ENCODE peak calls at places on chromosomes 1 and 21, in nine cellular contexts. One of them, this sample, is unnamed.

GRCh38 chr1:229058111-229058551 is 212.8 kb upstream of the RAB4A start:
- DNase-seq in H9: no peak
- DNase-seq in WTC11: no peak
- DNase-seq in colonic mucosa: no peak
- DNase-seq in GM23338: no peak
- DNase-seq in tibial nerve: no peak
- DNase-seq in thoracic aorta: no peak
- DNase-seq in IMR-90: no peak
- DNase-seq in BJ: no peak
- DNase-seq in this sample: no peak

GRCh38 chr21:45870421-45870820 is 111.1 kb upstream of the COL6A1 start:
- DNase-seq in thoracic aorta: no peak
- DNase-seq in IMR-90: no peak
- DNase-seq in H9: peak
- DNase-seq in WTC11: no peak
- DNase-seq in GM23338: no peak
- DNase-seq in colonic mucosa: no peak
- DNase-seq in BJ: no peak
- DNase-seq in tibial nerve: no peak
- DNase-seq in this sample: no peak

GRCh38 chr1:226697151-226697575 is 41.9 kb downstream of the ITPKB start:
- DNase-seq in IMR-90: peak
- DNase-seq in BJ: no peak
- DNase-seq in H9: no peak
- DNase-seq in WTC11: no peak
- DNase-seq in GM23338: no peak
- DNase-seq in thoracic aorta: no peak
- DNase-seq in colonic mucosa: no peak
- DNase-seq in tibial nerve: no peak
- DNase-seq in this sample: no peak

GRCh38 chr1:59391216-59392179 is 94.6 kb downstream of the FGGY start:
- DNase-seq in tibial nerve: no peak
- DNase-seq in GM23338: no peak
- DNase-seq in thoracic aorta: no peak
- DNase-seq in WTC11: no peak
- DNase-seq in IMR-90: no peak
- DNase-seq in colonic mucosa: no peak
- DNase-seq in BJ: no peak
- DNase-seq in H9: no peak
- DNase-seq in this sample: no peak

GRCh38 chr1:77847621-77848080 is 40.8 kb upstream of the NEXN start:
- DNase-seq in H9: no peak
- DNase-seq in WTC11: no peak
- DNase-seq in BJ: no peak
- DNase-seq in IMR-90: no peak
- DNase-seq in thoracic aorta: no peak
- DNase-seq in GM23338: no peak
- DNase-seq in colonic mucosa: no peak
- DNase-seq in tibial nerve: no peak
- DNase-seq in this sample: no peak

GRCh38 chr1:53195211-53195909 is 1.3 kb upstream of the CPT2 start:
- DNase-seq in tibial nerve: no peak
- DNase-seq in thoracic aorta: no peak
- DNase-seq in BJ: no peak
- DNase-seq in IMR-90: no peak
- DNase-seq in WTC11: no peak
- DNase-seq in H9: no peak
- DNase-seq in GM23338: no peak
- DNase-seq in colonic mucosa: no peak
- DNase-seq in this sample: no peak

GRCh38 chr1:91124290-91124975 is 102.6 kb upstream of the ZNF644 start:
- DNase-seq in tibial nerve: no peak
- DNase-seq in colonic mucosa: no peak
- DNase-seq in H9: no peak
- DNase-seq in GM23338: no peak
- DNase-seq in BJ: no peak
- DNase-seq in WTC11: no peak
- DNase-seq in IMR-90: no peak
- DNase-seq in thoracic aorta: no peak
- DNase-seq in this sample: no peak

GRCh38 chr1:33050221-33051076 is 13.8 kb upstream of the AK2 start:
- DNase-seq in IMR-90: peak
- DNase-seq in colonic mucosa: no peak
- DNase-seq in BJ: peak
- DNase-seq in H9: no peak
- DNase-seq in tibial nerve: no peak
- DNase-seq in WTC11: peak
- DNase-seq in thoracic aorta: no peak
- DNase-seq in GM23338: peak
- DNase-seq in this sample: no peak

GRCh38 chr1:35031103-35031452 is 667 bp downstream of the ZMYM6 start:
- DNase-seq in WTC11: peak
- DNase-seq in H9: peak
- DNase-seq in IMR-90: peak
- DNase-seq in thoracic aorta: no peak
- DNase-seq in colonic mucosa: peak
- DNase-seq in GM23338: peak
- DNase-seq in tibial nerve: no peak
- DNase-seq in BJ: no peak
- DNase-seq in this sample: peak

GRCh38 chr1:86247553-86248279 is 91.1 kb upstream of the COL24A1 start:
- DNase-seq in IMR-90: peak
- DNase-seq in colonic mucosa: no peak
- DNase-seq in thoracic aorta: no peak
- DNase-seq in tibial nerve: no peak
- DNase-seq in GM23338: no peak
- DNase-seq in H9: no peak
- DNase-seq in BJ: peak
- DNase-seq in WTC11: no peak
- DNase-seq in this sample: no peak

DNA sequence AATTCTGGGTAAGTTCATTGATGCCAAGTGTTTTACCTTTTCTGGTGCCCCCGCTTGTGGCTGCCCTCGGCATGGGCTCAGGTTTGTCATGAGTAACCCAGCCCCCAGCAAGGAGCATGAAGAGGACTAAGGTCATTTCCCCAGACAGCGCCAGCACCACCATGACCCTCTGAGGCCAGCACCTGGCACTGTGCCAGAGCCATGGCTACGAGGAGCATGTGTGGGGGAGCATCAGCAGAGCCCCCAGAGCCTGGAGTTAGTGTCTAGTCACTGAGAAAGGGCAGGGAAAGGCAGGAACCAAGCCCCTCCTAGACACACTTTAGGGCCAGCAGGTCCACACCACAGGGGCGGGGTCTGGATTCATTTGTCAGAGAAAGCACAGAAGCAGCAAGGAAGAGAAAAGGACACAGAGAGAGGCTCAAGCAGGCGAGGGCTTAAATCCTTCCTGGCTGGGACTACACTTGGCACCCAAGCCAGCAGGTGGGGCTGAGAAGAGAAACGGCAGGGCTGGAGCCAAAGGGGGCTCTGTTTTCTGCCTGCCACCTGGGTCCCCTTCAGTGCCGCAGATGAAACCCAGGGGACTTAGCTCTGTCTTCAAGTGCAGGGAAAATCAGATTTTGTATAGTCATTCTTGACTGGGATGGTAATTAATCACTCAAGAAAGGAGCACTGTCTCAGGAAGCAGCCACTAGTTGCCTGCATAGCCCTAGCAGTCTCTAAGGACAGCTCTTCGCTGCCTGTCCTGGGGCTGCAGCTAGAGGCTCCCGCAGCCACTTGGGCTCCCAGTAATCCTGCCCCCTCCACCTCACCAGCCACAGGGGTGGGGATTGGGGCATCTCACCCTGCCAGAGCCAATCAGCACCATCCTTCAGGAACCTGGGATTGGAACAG is 79.6 kb upstream of the ZC3H12A start:
- DNase-seq in IMR-90: no peak
- DNase-seq in H9: peak
- DNase-seq in GM23338: peak
- DNase-seq in tibial nerve: no peak
- DNase-seq in BJ: no peak
- DNase-seq in WTC11: peak
- DNase-seq in thoracic aorta: no peak
- DNase-seq in colonic mucosa: no peak
- DNase-seq in this sample: peak
- TF ChIP-seq CTCF in IMR-90: no peak
- TF ChIP-seq CTCF in H9: peak
- TF ChIP-seq CTCF in GM23338: peak
- TF ChIP-seq CTCF in tibial nerve: no peak
- TF ChIP-seq CTCF in BJ: no peak
- TF ChIP-seq CTCF in WTC11: no peak
- TF ChIP-seq CTCF in thoracic aorta: no peak
- TF ChIP-seq CTCF in colonic mucosa: no peak
- TF ChIP-seq CTCF in this sample: no peak

GRCh38 chr1:37472994-37473393 is 1.4 kb upstream of the ZC3H12A start:
- DNase-seq in GM23338: no peak
- DNase-seq in tibial nerve: no peak
- DNase-seq in colonic mucosa: no peak
- DNase-seq in IMR-90: no peak
- DNase-seq in H9: no peak
- DNase-seq in BJ: no peak
- DNase-seq in WTC11: no peak
- DNase-seq in thoracic aorta: no peak
- DNase-seq in this sample: no peak

GRCh38 chr1:37474697-37475379 is 458 bp downstream of the ZC3H12A start:
- DNase-seq in colonic mucosa: no peak
- DNase-seq in WTC11: no peak
- DNase-seq in H9: no peak
- DNase-seq in GM23338: peak
- DNase-seq in tibial nerve: no peak
- DNase-seq in BJ: no peak
- DNase-seq in thoracic aorta: no peak
- DNase-seq in IMR-90: no peak
- DNase-seq in this sample: peak

GRCh38 chr1:37474051-37474696 is at the start of gene ZC3H12A:
- DNase-seq in GM23338: peak
- DNase-seq in BJ: no peak
- DNase-seq in H9: peak
- DNase-seq in IMR-90: peak
- DNase-seq in WTC11: peak
- DNase-seq in tibial nerve: peak
- DNase-seq in thoracic aorta: peak
- DNase-seq in colonic mucosa: peak
- DNase-seq in this sample: peak

GRCh38 chr1:37472281-37472680 is 2.1 kb upstream of the ZC3H12A start:
- DNase-seq in GM23338: no peak
- DNase-seq in colonic mucosa: no peak
- DNase-seq in BJ: no peak
- DNase-seq in thoracic aorta: no peak
- DNase-seq in H9: no peak
- DNase-seq in WTC11: no peak
- DNase-seq in tibial nerve: no peak
- DNase-seq in IMR-90: no peak
- DNase-seq in this sample: no peak

GRCh38 chr1:37473431-37474050 is 839 bp upstream of the ZC3H12A start:
- DNase-seq in IMR-90: no peak
- DNase-seq in WTC11: no peak
- DNase-seq in H9: no peak
- DNase-seq in GM23338: no peak
- DNase-seq in colonic mucosa: peak
- DNase-seq in BJ: no peak
- DNase-seq in thoracic aorta: no peak
- DNase-seq in tibial nerve: no peak
- DNase-seq in this sample: no peak
- TF ChIP-seq CTCF in IMR-90: no peak
- TF ChIP-seq CTCF in WTC11: no peak
- TF ChIP-seq CTCF in H9: no peak
- TF ChIP-seq CTCF in GM23338: no peak
- TF ChIP-seq CTCF in colonic mucosa: no peak
- TF ChIP-seq CTCF in BJ: peak
- TF ChIP-seq CTCF in thoracic aorta: no peak
- TF ChIP-seq CTCF in tibial nerve: no peak
- TF ChIP-seq CTCF in this sample: no peak

GRCh38 chr1:6209661-6210605 is 4.0 kb downstream of the RNF207 start:
- DNase-seq in thoracic aorta: no peak
- DNase-seq in WTC11: peak
- DNase-seq in BJ: no peak
- DNase-seq in colonic mucosa: peak
- DNase-seq in H9: peak
- DNase-seq in tibial nerve: no peak
- DNase-seq in GM23338: peak
- DNase-seq in IMR-90: no peak
- DNase-seq in this sample: no peak

GRCh38 chr1:6207075-6207885 is 1.4 kb downstream of the RNF207 start:
- DNase-seq in thoracic aorta: no peak
- DNase-seq in WTC11: no peak
- DNase-seq in GM23338: no peak
- DNase-seq in colonic mucosa: no peak
- DNase-seq in tibial nerve: no peak
- DNase-seq in IMR-90: no peak
- DNase-seq in H9: no peak
- DNase-seq in BJ: no peak
- DNase-seq in this sample: no peak

GRCh38 chr1:6207921-6208320 is 2.0 kb downstream of the RNF207 start:
- DNase-seq in H9: no peak
- DNase-seq in BJ: no peak
- DNase-seq in WTC11: no peak
- DNase-seq in tibial nerve: no peak
- DNase-seq in IMR-90: no peak
- DNase-seq in colonic mucosa: no peak
- DNase-seq in thoracic aorta: no peak
- DNase-seq in GM23338: no peak
- DNase-seq in this sample: no peak

GRCh38 chr1:6210606-6211355 is 4.9 kb downstream of the RNF207 start:
- DNase-seq in thoracic aorta: no peak
- DNase-seq in colonic mucosa: no peak
- DNase-seq in BJ: no peak
- DNase-seq in WTC11: no peak
- DNase-seq in IMR-90: no peak
- DNase-seq in H9: no peak
- DNase-seq in tibial nerve: no peak
- DNase-seq in GM23338: no peak
- DNase-seq in this sample: no peak

GRCh38 chr1:6208723-6209660 is 3.1 kb downstream of the RNF207 start:
- DNase-seq in WTC11: peak
- DNase-seq in tibial nerve: no peak
- DNase-seq in BJ: no peak
- DNase-seq in thoracic aorta: no peak
- DNase-seq in IMR-90: peak
- DNase-seq in GM23338: peak
- DNase-seq in H9: peak
- DNase-seq in colonic mucosa: peak
- DNase-seq in this sample: peak
- TF ChIP-seq CTCF in WTC11: peak
- TF ChIP-seq CTCF in tibial nerve: peak
- TF ChIP-seq CTCF in BJ: peak
- TF ChIP-seq CTCF in thoracic aorta: peak
- TF ChIP-seq CTCF in IMR-90: peak
- TF ChIP-seq CTCF in GM23338: peak
- TF ChIP-seq CTCF in H9: peak
- TF ChIP-seq CTCF in colonic mucosa: peak
- TF ChIP-seq CTCF in this sample: peak

DNA sequence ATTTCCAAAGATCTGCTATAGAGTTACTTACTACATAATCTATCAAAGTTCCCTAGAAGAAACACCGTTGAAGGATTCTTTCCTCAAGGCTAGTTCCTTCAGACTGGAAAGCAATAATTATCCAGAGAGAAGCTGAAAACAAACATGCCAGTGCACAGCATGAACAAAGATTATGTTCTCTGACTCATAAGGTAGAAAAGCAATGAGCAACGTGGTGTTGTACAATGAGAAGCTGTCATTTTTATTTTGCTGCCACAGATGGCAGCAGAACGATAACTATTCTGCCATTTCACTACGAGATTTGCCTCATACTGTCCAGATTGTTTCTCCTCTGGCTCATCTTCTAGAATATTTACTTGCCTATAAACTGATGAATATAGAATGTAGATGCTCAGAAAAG is 10.7 kb downstream of the EXTL2 start:
- DNase-seq in H9: no peak
- DNase-seq in tibial nerve: no peak
- DNase-seq in BJ: no peak
- DNase-seq in IMR-90: peak
- DNase-seq in thoracic aorta: no peak
- DNase-seq in GM23338: no peak
- DNase-seq in WTC11: no peak
- DNase-seq in colonic mucosa: no peak
- DNase-seq in this sample: no peak
- TF ChIP-seq CTCF in H9: no peak
- TF ChIP-seq CTCF in tibial nerve: no peak
- TF ChIP-seq CTCF in BJ: peak
- TF ChIP-seq CTCF in IMR-90: peak
- TF ChIP-seq CTCF in thoracic aorta: no peak
- TF ChIP-seq CTCF in GM23338: no peak
- TF ChIP-seq CTCF in WTC11: no peak
- TF ChIP-seq CTCF in colonic mucosa: no peak
- TF ChIP-seq CTCF in this sample: no peak

This sample was measured in nephron progenitor cell.